ENCODE peak calls at places on chromosome 11, in six cellular contexts. One of them, this sample, is unnamed.
A peak's percentile ranks its signal among the peaks of the same experiment; 100 is the strongest.

GRCh38 chr11:1041471-1041870 is 5.0 kb upstream of the MUC6 start:
- DNase-seq in GM12865: no peak
- DNase-seq in stimulated activated CD4-positive, alpha-beta T cell treated with anti-CD3 and anti-CD28 coated beads, Interleukin-15, amount 100 ng/mL, for 24 hours: no peak
- DNase-seq in stimulated activated effector memory CD8-positive, alpha-beta T cell treated with anti-CD3 and anti-CD28 coated beads, Interleukin-12 subunit alpha, Interleukin-12 subunit beta, amount 100 ng/mL, for 72 hours: no peak
- DNase-seq in progenitor cell of endocrine pancreas: no peak
- DNase-seq in CD8-positive, alpha-beta T cell: no peak
- DNase-seq in this sample: no peak

GRCh38 chr11:112864715-112865114 is 96.5 kb upstream of the NCAM1 start:
- DNase-seq in GM12865: no peak
- DNase-seq in stimulated activated CD4-positive, alpha-beta T cell treated with anti-CD3 and anti-CD28 coated beads, Interleukin-15, amount 100 ng/mL, for 24 hours: no peak
- DNase-seq in stimulated activated effector memory CD8-positive, alpha-beta T cell treated with anti-CD3 and anti-CD28 coated beads, Interleukin-12 subunit alpha, Interleukin-12 subunit beta, amount 100 ng/mL, for 72 hours: no peak
- DNase-seq in progenitor cell of endocrine pancreas: no peak
- DNase-seq in CD8-positive, alpha-beta T cell: no peak
- DNase-seq in this sample: no peak

GRCh38 chr11:61129608-61130523 is 27.6 kb downstream of the CD5 start:
- DNase-seq in GM12865: peak; percentile 93
- DNase-seq in stimulated activated CD4-positive, alpha-beta T cell treated with anti-CD3 and anti-CD28 coated beads, Interleukin-15, amount 100 ng/mL, for 24 hours: peak; percentile 94
- DNase-seq in stimulated activated effector memory CD8-positive, alpha-beta T cell treated with anti-CD3 and anti-CD28 coated beads, Interleukin-12 subunit alpha, Interleukin-12 subunit beta, amount 100 ng/mL, for 72 hours: peak; percentile 85
- DNase-seq in progenitor cell of endocrine pancreas: peak; percentile 91
- DNase-seq in CD8-positive, alpha-beta T cell: peak; percentile 95
- DNase-seq in this sample: peak; percentile 91

GRCh38 chr11:108748971-108749370 is 84.1 kb downstream of the DDX10 start:
- DNase-seq in GM12865: no peak
- DNase-seq in stimulated activated CD4-positive, alpha-beta T cell treated with anti-CD3 and anti-CD28 coated beads, Interleukin-15, amount 100 ng/mL, for 24 hours: no peak
- DNase-seq in stimulated activated effector memory CD8-positive, alpha-beta T cell treated with anti-CD3 and anti-CD28 coated beads, Interleukin-12 subunit alpha, Interleukin-12 subunit beta, amount 100 ng/mL, for 72 hours: no peak
- DNase-seq in progenitor cell of endocrine pancreas: no peak
- DNase-seq in CD8-positive, alpha-beta T cell: no peak
- DNase-seq in this sample: no peak

GRCh38 chr11:117921456-117921855 is 7.7 kb downstream of the TMPRSS13 start:
- DNase-seq in GM12865: no peak
- DNase-seq in stimulated activated CD4-positive, alpha-beta T cell treated with anti-CD3 and anti-CD28 coated beads, Interleukin-15, amount 100 ng/mL, for 24 hours: no peak
- DNase-seq in stimulated activated effector memory CD8-positive, alpha-beta T cell treated with anti-CD3 and anti-CD28 coated beads, Interleukin-12 subunit alpha, Interleukin-12 subunit beta, amount 100 ng/mL, for 72 hours: no peak
- DNase-seq in progenitor cell of endocrine pancreas: no peak
- DNase-seq in CD8-positive, alpha-beta T cell: no peak
- DNase-seq in this sample: no peak

GRCh38 chr11:58829736-58830135 is 14.8 kb downstream of the GLYATL2 start:
- DNase-seq in GM12865: no peak
- DNase-seq in stimulated activated CD4-positive, alpha-beta T cell treated with anti-CD3 and anti-CD28 coated beads, Interleukin-15, amount 100 ng/mL, for 24 hours: no peak
- DNase-seq in stimulated activated effector memory CD8-positive, alpha-beta T cell treated with anti-CD3 and anti-CD28 coated beads, Interleukin-12 subunit alpha, Interleukin-12 subunit beta, amount 100 ng/mL, for 72 hours: no peak
- DNase-seq in progenitor cell of endocrine pancreas: no peak
- DNase-seq in CD8-positive, alpha-beta T cell: no peak
- DNase-seq in this sample: no peak

GRCh38 chr11:67303989-67304411 is 670 bp downstream of the SSH3 start:
- DNase-seq in GM12865: no peak
- DNase-seq in stimulated activated CD4-positive, alpha-beta T cell treated with anti-CD3 and anti-CD28 coated beads, Interleukin-15, amount 100 ng/mL, for 24 hours: peak; percentile 45
- DNase-seq in stimulated activated effector memory CD8-positive, alpha-beta T cell treated with anti-CD3 and anti-CD28 coated beads, Interleukin-12 subunit alpha, Interleukin-12 subunit beta, amount 100 ng/mL, for 72 hours: no peak
- DNase-seq in progenitor cell of endocrine pancreas: no peak
- DNase-seq in CD8-positive, alpha-beta T cell: no peak
- DNase-seq in this sample: no peak

GRCh38 chr11:2711161-2711560 is 11.4 kb upstream of the KCNQ1OT1 start:
- DNase-seq in GM12865: no peak
- DNase-seq in stimulated activated CD4-positive, alpha-beta T cell treated with anti-CD3 and anti-CD28 coated beads, Interleukin-15, amount 100 ng/mL, for 24 hours: no peak
- DNase-seq in stimulated activated effector memory CD8-positive, alpha-beta T cell treated with anti-CD3 and anti-CD28 coated beads, Interleukin-12 subunit alpha, Interleukin-12 subunit beta, amount 100 ng/mL, for 72 hours: no peak
- DNase-seq in progenitor cell of endocrine pancreas: no peak
- DNase-seq in CD8-positive, alpha-beta T cell: no peak
- DNase-seq in this sample: no peak

GRCh38 chr11:129190087-129190486 is 2.0 kb downstream of the ARHGAP32 start:
- DNase-seq in GM12865: no peak
- DNase-seq in stimulated activated CD4-positive, alpha-beta T cell treated with anti-CD3 and anti-CD28 coated beads, Interleukin-15, amount 100 ng/mL, for 24 hours: no peak
- DNase-seq in stimulated activated effector memory CD8-positive, alpha-beta T cell treated with anti-CD3 and anti-CD28 coated beads, Interleukin-12 subunit alpha, Interleukin-12 subunit beta, amount 100 ng/mL, for 72 hours: no peak
- DNase-seq in progenitor cell of endocrine pancreas: no peak
- DNase-seq in CD8-positive, alpha-beta T cell: no peak
- DNase-seq in this sample: no peak

GRCh38 chr11:134272381-134273316 is 3.5 kb upstream of the GLB1L3 start:
- DNase-seq in GM12865: no peak
- DNase-seq in stimulated activated CD4-positive, alpha-beta T cell treated with anti-CD3 and anti-CD28 coated beads, Interleukin-15, amount 100 ng/mL, for 24 hours: no peak
- DNase-seq in stimulated activated effector memory CD8-positive, alpha-beta T cell treated with anti-CD3 and anti-CD28 coated beads, Interleukin-12 subunit alpha, Interleukin-12 subunit beta, amount 100 ng/mL, for 72 hours: no peak
- DNase-seq in progenitor cell of endocrine pancreas: no peak
- DNase-seq in CD8-positive, alpha-beta T cell: peak; percentile 27
- DNase-seq in this sample: no peak

GRCh38 chr11:34044664-34045485 is 6.7 kb upstream of the CAPRIN1 start:
- DNase-seq in GM12865: no peak
- DNase-seq in stimulated activated CD4-positive, alpha-beta T cell treated with anti-CD3 and anti-CD28 coated beads, Interleukin-15, amount 100 ng/mL, for 24 hours: peak; percentile 52
- DNase-seq in stimulated activated effector memory CD8-positive, alpha-beta T cell treated with anti-CD3 and anti-CD28 coated beads, Interleukin-12 subunit alpha, Interleukin-12 subunit beta, amount 100 ng/mL, for 72 hours: no peak
- DNase-seq in progenitor cell of endocrine pancreas: no peak
- DNase-seq in CD8-positive, alpha-beta T cell: no peak
- DNase-seq in this sample: no peak

GRCh38 chr11:62605902-62606301 is 4.2 kb upstream of the MTA2 start:
- DNase-seq in GM12865: no peak
- DNase-seq in stimulated activated CD4-positive, alpha-beta T cell treated with anti-CD3 and anti-CD28 coated beads, Interleukin-15, amount 100 ng/mL, for 24 hours: no peak
- DNase-seq in stimulated activated effector memory CD8-positive, alpha-beta T cell treated with anti-CD3 and anti-CD28 coated beads, Interleukin-12 subunit alpha, Interleukin-12 subunit beta, amount 100 ng/mL, for 72 hours: no peak
- DNase-seq in progenitor cell of endocrine pancreas: no peak
- DNase-seq in CD8-positive, alpha-beta T cell: no peak
- DNase-seq in this sample: no peak

GRCh38 chr11:89477175-89477574 is 14.0 kb downstream of the NOX4 start:
- DNase-seq in GM12865: no peak
- DNase-seq in stimulated activated CD4-positive, alpha-beta T cell treated with anti-CD3 and anti-CD28 coated beads, Interleukin-15, amount 100 ng/mL, for 24 hours: no peak
- DNase-seq in stimulated activated effector memory CD8-positive, alpha-beta T cell treated with anti-CD3 and anti-CD28 coated beads, Interleukin-12 subunit alpha, Interleukin-12 subunit beta, amount 100 ng/mL, for 72 hours: no peak
- DNase-seq in progenitor cell of endocrine pancreas: no peak
- DNase-seq in CD8-positive, alpha-beta T cell: no peak
- DNase-seq in this sample: no peak

GRCh38 chr11:76803023-76803422 is 19.9 kb downstream of the TSKU start:
- DNase-seq in GM12865: no peak
- DNase-seq in stimulated activated CD4-positive, alpha-beta T cell treated with anti-CD3 and anti-CD28 coated beads, Interleukin-15, amount 100 ng/mL, for 24 hours: no peak
- DNase-seq in stimulated activated effector memory CD8-positive, alpha-beta T cell treated with anti-CD3 and anti-CD28 coated beads, Interleukin-12 subunit alpha, Interleukin-12 subunit beta, amount 100 ng/mL, for 72 hours: no peak
- DNase-seq in progenitor cell of endocrine pancreas: no peak
- DNase-seq in CD8-positive, alpha-beta T cell: no peak
- DNase-seq in this sample: no peak

GRCh38 chr11:9738700-9739099 is 74.8 kb downstream of the SWAP70 start:
- DNase-seq in GM12865: no peak
- DNase-seq in stimulated activated CD4-positive, alpha-beta T cell treated with anti-CD3 and anti-CD28 coated beads, Interleukin-15, amount 100 ng/mL, for 24 hours: no peak
- DNase-seq in stimulated activated effector memory CD8-positive, alpha-beta T cell treated with anti-CD3 and anti-CD28 coated beads, Interleukin-12 subunit alpha, Interleukin-12 subunit beta, amount 100 ng/mL, for 72 hours: no peak
- DNase-seq in progenitor cell of endocrine pancreas: no peak
- DNase-seq in CD8-positive, alpha-beta T cell: no peak
- DNase-seq in this sample: no peak

GRCh38 chr11:57598831-57599155 is 1.3 kb downstream of the SERPING1 start:
- DNase-seq in GM12865: no peak
- DNase-seq in stimulated activated CD4-positive, alpha-beta T cell treated with anti-CD3 and anti-CD28 coated beads, Interleukin-15, amount 100 ng/mL, for 24 hours: no peak
- DNase-seq in stimulated activated effector memory CD8-positive, alpha-beta T cell treated with anti-CD3 and anti-CD28 coated beads, Interleukin-12 subunit alpha, Interleukin-12 subunit beta, amount 100 ng/mL, for 72 hours: no peak
- DNase-seq in progenitor cell of endocrine pancreas: no peak
- DNase-seq in CD8-positive, alpha-beta T cell: no peak
- DNase-seq in this sample: no peak

GRCh38 chr11:75428989-75429640 is 3.9 kb downstream of the KLHL35 start:
- DNase-seq in GM12865: no peak
- DNase-seq in stimulated activated CD4-positive, alpha-beta T cell treated with anti-CD3 and anti-CD28 coated beads, Interleukin-15, amount 100 ng/mL, for 24 hours: no peak
- DNase-seq in stimulated activated effector memory CD8-positive, alpha-beta T cell treated with anti-CD3 and anti-CD28 coated beads, Interleukin-12 subunit alpha, Interleukin-12 subunit beta, amount 100 ng/mL, for 72 hours: no peak
- DNase-seq in progenitor cell of endocrine pancreas: no peak
- DNase-seq in CD8-positive, alpha-beta T cell: no peak
- DNase-seq in this sample: no peak

GRCh38 chr11:97965849-97966646 is 1054.7 kb upstream of the CNTN5 start:
- DNase-seq in GM12865: no peak
- DNase-seq in stimulated activated CD4-positive, alpha-beta T cell treated with anti-CD3 and anti-CD28 coated beads, Interleukin-15, amount 100 ng/mL, for 24 hours: no peak
- DNase-seq in stimulated activated effector memory CD8-positive, alpha-beta T cell treated with anti-CD3 and anti-CD28 coated beads, Interleukin-12 subunit alpha, Interleukin-12 subunit beta, amount 100 ng/mL, for 72 hours: no peak
- DNase-seq in progenitor cell of endocrine pancreas: no peak
- DNase-seq in CD8-positive, alpha-beta T cell: no peak
- DNase-seq in this sample: no peak

GRCh38 chr11:10564030-10564429 is 4.4 kb downstream of the LYVE1 start:
- DNase-seq in GM12865: peak; percentile 12
- DNase-seq in stimulated activated CD4-positive, alpha-beta T cell treated with anti-CD3 and anti-CD28 coated beads, Interleukin-15, amount 100 ng/mL, for 24 hours: no peak
- DNase-seq in stimulated activated effector memory CD8-positive, alpha-beta T cell treated with anti-CD3 and anti-CD28 coated beads, Interleukin-12 subunit alpha, Interleukin-12 subunit beta, amount 100 ng/mL, for 72 hours: no peak
- DNase-seq in progenitor cell of endocrine pancreas: no peak
- DNase-seq in CD8-positive, alpha-beta T cell: no peak
- DNase-seq in this sample: no peak

GRCh38 chr11:65562788-65563187 is 4.6 kb upstream of the LTBP3 start:
- DNase-seq in GM12865: no peak
- DNase-seq in stimulated activated CD4-positive, alpha-beta T cell treated with anti-CD3 and anti-CD28 coated beads, Interleukin-15, amount 100 ng/mL, for 24 hours: no peak
- DNase-seq in stimulated activated effector memory CD8-positive, alpha-beta T cell treated with anti-CD3 and anti-CD28 coated beads, Interleukin-12 subunit alpha, Interleukin-12 subunit beta, amount 100 ng/mL, for 72 hours: no peak
- DNase-seq in progenitor cell of endocrine pancreas: no peak
- DNase-seq in CD8-positive, alpha-beta T cell: no peak
- DNase-seq in this sample: no peak

This sample was measured in head of caudate nucleus.